ENCODE peak calls at places on chromosome 15, in four cellular contexts. One of them, this sample, is unnamed.

GRCh38 chr15:63012444-63012843 is 30.1 kb upstream of the TPM1 start:
- DNase-seq in GM04504: no peak
- DNase-seq in RWPE1: no peak
- DNase-seq in AG04450: no peak
- DNase-seq in this sample: no peak

GRCh38 chr15:59292393-59292792 is 80.3 kb downstream of the MYO1E start:
- DNase-seq in AG04450: no peak
- DNase-seq in RWPE1: no peak
- DNase-seq in GM04504: no peak
- DNase-seq in this sample: no peak

GRCh38 chr15:31489801-31490646 is 163.4 kb downstream of the KLF13 start:
- DNase-seq in AG04450: no peak
- DNase-seq in GM04504: no peak
- DNase-seq in RWPE1: peak
- DNase-seq in this sample: peak

GRCh38 chr15:52546031-52546751 is 17.5 kb upstream of the MYO5A start:
- DNase-seq in AG04450: no peak
- DNase-seq in GM04504: no peak
- DNase-seq in RWPE1: no peak
- DNase-seq in this sample: no peak

GRCh38 chr15:41104234-41104633 is 11.8 kb downstream of the INO80 start:
- DNase-seq in AG04450: peak
- DNase-seq in RWPE1: peak
- DNase-seq in GM04504: peak
- DNase-seq in this sample: peak

GRCh38 chr15:54789377-54789776 is 407.4 kb downstream of the RSL24D1 start:
- DNase-seq in AG04450: no peak
- DNase-seq in RWPE1: no peak
- DNase-seq in GM04504: no peak
- DNase-seq in this sample: no peak

GRCh38 chr15:70098461-70099166 is 897 bp upstream of the TLE3 start:
- DNase-seq in RWPE1: no peak
- DNase-seq in GM04504: no peak
- DNase-seq in AG04450: no peak
- DNase-seq in this sample: peak

GRCh38 chr15:52068004-52068403 is 44.6 kb downstream of the BCL2L10 start:
- DNase-seq in AG04450: no peak
- DNase-seq in GM04504: no peak
- DNase-seq in RWPE1: no peak
- DNase-seq in this sample: no peak

GRCh38 chr15:36332301-36332700 is 247.1 kb upstream of the CDIN1 start:
- DNase-seq in GM04504: peak
- DNase-seq in AG04450: no peak
- DNase-seq in RWPE1: no peak
- DNase-seq in this sample: no peak

GRCh38 chr15:54990793-54991192 is 205.9 kb downstream of the RSL24D1 start:
- DNase-seq in RWPE1: no peak
- DNase-seq in AG04450: no peak
- DNase-seq in GM04504: no peak
- DNase-seq in this sample: no peak

GRCh38 chr15:70703066-70703465 is 60.3 kb downstream of the UACA start:
- DNase-seq in AG04450: no peak
- DNase-seq in RWPE1: no peak
- DNase-seq in GM04504: no peak
- DNase-seq in this sample: no peak

GRCh38 chr15:44489464-44489863 is 47.5 kb upstream of the EIF3J start:
- DNase-seq in AG04450: peak
- DNase-seq in RWPE1: peak
- DNase-seq in GM04504: peak
- DNase-seq in this sample: peak

GRCh38 chr15:71559616-71560015 is 250.7 kb upstream of the NR2E3 start:
- DNase-seq in RWPE1: no peak
- DNase-seq in GM04504: no peak
- DNase-seq in AG04450: no peak
- DNase-seq in this sample: no peak

GRCh38 chr15:73959012-73959581 is 32.8 kb downstream of the LOXL1 start:
- DNase-seq in RWPE1: no peak
- DNase-seq in AG04450: no peak
- DNase-seq in GM04504: no peak
- DNase-seq in this sample: peak

GRCh38 chr15:43550527-43551363 is 33.3 kb downstream of the MAP1A start:
- DNase-seq in GM04504: peak
- DNase-seq in AG04450: no peak
- DNase-seq in RWPE1: no peak
- DNase-seq in this sample: no peak

This sample was measured in RKO.